ENCODE peak calls at places on chromosome 2, in six cellular contexts. One of them, this sample, is unnamed.
A peak's percentile ranks its signal among the peaks of the same experiment; 100 is the strongest.

GRCh38 chr2:235021752-235022151 is 69.9 kb downstream of the SH3BP4 start:
- DNase-seq in endothelial cell: no peak
- DNase-seq in NK-92 treated with Interleukin-12 subunit alpha and Interleukin-12 subunit beta, amount 100 ng/mL, for 24 hours: no peak
- DNase-seq in MCF 10A: peak; percentile 64
- DNase-seq in IMR-90: peak; percentile 93
- DNase-seq in amniotic epithelial cell: peak; percentile 87
- DNase-seq in this sample: peak; percentile 93

GRCh38 chr2:64283641-64284371 is 139.6 kb upstream of the PELI1 start:
- DNase-seq in endothelial cell: no peak
- DNase-seq in IMR-90: no peak
- DNase-seq in amniotic epithelial cell: peak; percentile 88
- DNase-seq in NK-92 treated with Interleukin-12 subunit alpha and Interleukin-12 subunit beta, amount 100 ng/mL, for 24 hours: no peak
- DNase-seq in MCF 10A: no peak
- DNase-seq in this sample: peak; percentile 27

GRCh38 chr2:111121028-111121872 is 536 bp downstream of the BCL2L11 start:
- DNase-seq in endothelial cell: peak; percentile 41
- DNase-seq in MCF 10A: peak; percentile 53
- DNase-seq in IMR-90: no peak
- DNase-seq in amniotic epithelial cell: peak; percentile 26
- DNase-seq in NK-92 treated with Interleukin-12 subunit alpha and Interleukin-12 subunit beta, amount 100 ng/mL, for 24 hours: no peak
- DNase-seq in this sample: peak; percentile 48

GRCh38 chr2:36812196-36812595 is 115.7 kb downstream of the VIT start:
- DNase-seq in IMR-90: no peak
- DNase-seq in NK-92 treated with Interleukin-12 subunit alpha and Interleukin-12 subunit beta, amount 100 ng/mL, for 24 hours: no peak
- DNase-seq in MCF 10A: peak; percentile 12
- DNase-seq in endothelial cell: peak; percentile 49
- DNase-seq in amniotic epithelial cell: peak; percentile 2
- DNase-seq in this sample: peak; percentile 3

GRCh38 chr2:40289771-40290404 is 162.0 kb downstream of the SLC8A1 start:
- DNase-seq in amniotic epithelial cell: no peak
- DNase-seq in NK-92 treated with Interleukin-12 subunit alpha and Interleukin-12 subunit beta, amount 100 ng/mL, for 24 hours: no peak
- DNase-seq in MCF 10A: no peak
- DNase-seq in IMR-90: no peak
- DNase-seq in endothelial cell: no peak
- DNase-seq in this sample: no peak

GRCh38 chr2:205177505-205177904 is 504.8 kb upstream of the NRP2 start:
- DNase-seq in IMR-90: peak; percentile 16
- DNase-seq in NK-92 treated with Interleukin-12 subunit alpha and Interleukin-12 subunit beta, amount 100 ng/mL, for 24 hours: no peak
- DNase-seq in MCF 10A: no peak
- DNase-seq in endothelial cell: no peak
- DNase-seq in amniotic epithelial cell: peak; percentile 64
- DNase-seq in this sample: peak; percentile 3

GRCh38 chr2:128372621-128373341 is 54.1 kb upstream of the HS6ST1 start:
- DNase-seq in NK-92 treated with Interleukin-12 subunit alpha and Interleukin-12 subunit beta, amount 100 ng/mL, for 24 hours: peak; percentile 84
- DNase-seq in amniotic epithelial cell: no peak
- DNase-seq in endothelial cell: no peak
- DNase-seq in IMR-90: no peak
- DNase-seq in MCF 10A: no peak
- DNase-seq in this sample: no peak

GRCh38 chr2:235611337-235611736 is 117.5 kb downstream of the AGAP1 start:
- DNase-seq in endothelial cell: no peak
- DNase-seq in amniotic epithelial cell: peak; percentile 28
- DNase-seq in MCF 10A: no peak
- DNase-seq in NK-92 treated with Interleukin-12 subunit alpha and Interleukin-12 subunit beta, amount 100 ng/mL, for 24 hours: no peak
- DNase-seq in IMR-90: no peak
- DNase-seq in this sample: no peak

GRCh38 chr2:236876642-236877041 is 209.0 kb upstream of the COPS8 start:
- DNase-seq in amniotic epithelial cell: no peak
- DNase-seq in IMR-90: no peak
- DNase-seq in NK-92 treated with Interleukin-12 subunit alpha and Interleukin-12 subunit beta, amount 100 ng/mL, for 24 hours: no peak
- DNase-seq in endothelial cell: no peak
- DNase-seq in MCF 10A: no peak
- DNase-seq in this sample: no peak

GRCh38 chr2:109195193-109196045 is 66.4 kb downstream of the SH3RF3 start:
- DNase-seq in IMR-90: no peak
- DNase-seq in NK-92 treated with Interleukin-12 subunit alpha and Interleukin-12 subunit beta, amount 100 ng/mL, for 24 hours: no peak
- DNase-seq in MCF 10A: no peak
- DNase-seq in endothelial cell: no peak
- DNase-seq in amniotic epithelial cell: no peak
- DNase-seq in this sample: no peak

GRCh38 chr2:171345971-171346722 is 87.6 kb downstream of the METTL8 start:
- DNase-seq in IMR-90: no peak
- DNase-seq in MCF 10A: no peak
- DNase-seq in amniotic epithelial cell: no peak
- DNase-seq in NK-92 treated with Interleukin-12 subunit alpha and Interleukin-12 subunit beta, amount 100 ng/mL, for 24 hours: no peak
- DNase-seq in endothelial cell: no peak
- DNase-seq in this sample: no peak

This sample was measured in iris pigment epithelial cell.